ENCODE peak calls at places on chromosomes 13 and 19, in eight cellular contexts. E, A, N, O, V, B, R and Y are unnamed samples.

GRCh38 chr13:110306960-110307696 is at the start of the genes COL4A1 and COL4A2:
- DNase-seq in E (peak), V (no peak), R (peak), N (peak), O (peak), B (no peak), A (no peak), Y (peak)

GRCh38 chr19:5625641-5626040 is 2.8 kb downstream of the SAFB start:
- DNase-seq in R (no peak), E (peak), B (no peak), V (no peak), O (no peak), A (no peak), N (no peak), Y (no peak)

GRCh38 chr19:18607222-18608101 is 863 bp upstream of the CRLF1 start:
- DNase-seq in E (peak), V (no peak), A (peak), N (no peak), R (no peak), B (no peak), O (no peak), Y (no peak)

GRCh38 chr13:95411641-95412040 is 110.4 kb upstream of the ABCC4 start:
- DNase-seq in A (no peak), B (no peak), V (no peak), R (no peak), E (no peak), N (no peak), O (no peak), Y (no peak)

GRCh38 chr13:42747399-42747873 is 33.9 kb upstream of the FAM216B start:
- DNase-seq in O (no peak), E (peak), V (no peak), R (no peak), N (no peak), B (no peak), A (no peak), Y (peak)

GRCh38 chr13:113927661-113928581 is 46.0 kb downstream of the C13orf46 start:
- DNase-seq in R (no peak), E (peak), O (no peak), N (peak), V (no peak), B (no peak), A (no peak), Y (no peak)

GRCh38 chr19:15623711-15624318 is 8.8 kb downstream of the CYP4F8 start:
- DNase-seq in B (peak), R (no peak), A (no peak), V (peak), E (no peak), O (no peak), N (no peak), Y (no peak)

GRCh38 chr19:17243340-17243853 is 2.3 kb downstream of the NR2F6 start:
- DNase-seq in A (no peak), N (no peak), O (no peak), V (no peak), R (no peak), B (no peak), E (no peak), Y (no peak)

GRCh38 chr19:29089315-29089855 is 123.6 kb downstream of the UQCRFS1 start:
- DNase-seq in V (no peak), N (no peak), O (no peak), E (no peak), A (no peak), R (no peak), B (no peak), Y (no peak)

GRCh38 chr19:49447485-49448431 is 3.9 kb downstream of the PIH1D1 start:
- DNase-seq in N (no peak), O (no peak), A (no peak), V (peak), B (peak), R (no peak), E (peak), Y (no peak)

GRCh38 chr19:1261863-1262686 is 7.1 kb upstream of the CIRBP start:
- DNase-seq in N (no peak), V (peak), R (no peak), E (peak), O (peak), A (peak), B (no peak), Y (no peak)

GRCh38 chr19:5460748-5461147 is 5.5 kb downstream of the ZNRF4 start:
- DNase-seq in V (no peak), A (no peak), O (no peak), B (no peak), E (no peak), N (no peak), R (no peak), Y (no peak)